ENCODE peak calls at places on chromosome 9, in seven cellular contexts. One of them, this sample, is unnamed.

GRCh38 chr9:137972355-137972987 is 94.9 kb downstream of the CACNA1B start:
- DNase-seq in ovary: no peak
- DNase-seq in SK-N-SH: peak; percentile 8
- DNase-seq in transverse colon: no peak
- DNase-seq in sigmoid colon: peak; percentile 47
- DNase-seq in A549: no peak
- DNase-seq in stomach: no peak
- DNase-seq in this sample: no peak

GRCh38 chr9:87850405-87850804 is 32.3 kb upstream of the SPATA31E1 start:
- DNase-seq in ovary: no peak
- DNase-seq in SK-N-SH: no peak
- DNase-seq in transverse colon: no peak
- DNase-seq in sigmoid colon: no peak
- DNase-seq in A549: no peak
- DNase-seq in stomach: no peak
- DNase-seq in this sample: no peak

GRCh38 chr9:76987594-76988200 is 31.8 kb upstream of the FOXB2 start:
- DNase-seq in ovary: no peak
- DNase-seq in SK-N-SH: no peak
- DNase-seq in transverse colon: peak; percentile 51
- DNase-seq in sigmoid colon: no peak
- DNase-seq in A549: peak; percentile 38
- DNase-seq in stomach: no peak
- DNase-seq in this sample: no peak

GRCh38 chr9:26331223-26331622 is 561.4 kb downstream of the CAAP1 start:
- DNase-seq in ovary: no peak
- DNase-seq in SK-N-SH: no peak
- DNase-seq in transverse colon: no peak
- DNase-seq in sigmoid colon: no peak
- DNase-seq in A549: no peak
- DNase-seq in stomach: no peak
- DNase-seq in this sample: no peak

GRCh38 chr9:93009337-93010015 is 49.0 kb upstream of the SUSD3 start:
- DNase-seq in ovary: no peak
- DNase-seq in SK-N-SH: peak; percentile 7
- DNase-seq in transverse colon: no peak
- DNase-seq in sigmoid colon: no peak
- DNase-seq in A549: no peak
- DNase-seq in stomach: no peak
- DNase-seq in this sample: no peak

GRCh38 chr9:88378317-88378716 is 9.9 kb upstream of the SPIN1 start:
- DNase-seq in ovary: no peak
- DNase-seq in SK-N-SH: peak; percentile 20
- DNase-seq in transverse colon: no peak
- DNase-seq in sigmoid colon: no peak
- DNase-seq in A549: no peak
- DNase-seq in stomach: no peak
- DNase-seq in this sample: no peak

GRCh38 chr9:129342591-129342990 is 164.5 kb upstream of the IER5L start:
- DNase-seq in ovary: no peak
- DNase-seq in SK-N-SH: no peak
- DNase-seq in transverse colon: no peak
- DNase-seq in sigmoid colon: no peak
- DNase-seq in A549: no peak
- DNase-seq in stomach: no peak
- DNase-seq in this sample: no peak

GRCh38 chr9:94904806-94905205 is 178.3 kb downstream of the AOPEP start:
- DNase-seq in ovary: no peak
- DNase-seq in SK-N-SH: no peak
- DNase-seq in transverse colon: no peak
- DNase-seq in sigmoid colon: no peak
- DNase-seq in A549: no peak
- DNase-seq in stomach: no peak
- DNase-seq in this sample: no peak

GRCh38 chr9:101738566-101739183 is at the start of gene GRIN3A:
- DNase-seq in ovary: peak; percentile 18
- DNase-seq in SK-N-SH: peak; percentile 39
- DNase-seq in transverse colon: peak; percentile 26
- DNase-seq in sigmoid colon: no peak
- DNase-seq in A549: peak; percentile 6
- DNase-seq in stomach: no peak
- DNase-seq in this sample: no peak

GRCh38 chr9:16986441-16987387 is 116.2 kb upstream of the BNC2 start:
- DNase-seq in ovary: no peak
- DNase-seq in SK-N-SH: no peak
- DNase-seq in transverse colon: no peak
- DNase-seq in sigmoid colon: no peak
- DNase-seq in A549: no peak
- DNase-seq in stomach: no peak
- DNase-seq in this sample: no peak

GRCh38 chr9:116383956-116384355 is 230.4 kb downstream of the PAPPA start:
- DNase-seq in ovary: no peak
- DNase-seq in SK-N-SH: no peak
- DNase-seq in transverse colon: no peak
- DNase-seq in sigmoid colon: no peak
- DNase-seq in A549: no peak
- DNase-seq in stomach: no peak
- DNase-seq in this sample: no peak

GRCh38 chr9:38690574-38690973 is 29.4 kb downstream of the FAM240B start:
- DNase-seq in ovary: no peak
- DNase-seq in SK-N-SH: no peak
- DNase-seq in transverse colon: no peak
- DNase-seq in sigmoid colon: no peak
- DNase-seq in A549: no peak
- DNase-seq in stomach: no peak
- DNase-seq in this sample: no peak

GRCh38 chr9:69857131-69857530 is 36.5 kb downstream of the CFAP95 start:
- DNase-seq in ovary: no peak
- DNase-seq in SK-N-SH: no peak
- DNase-seq in transverse colon: no peak
- DNase-seq in sigmoid colon: no peak
- DNase-seq in A549: no peak
- DNase-seq in stomach: no peak
- DNase-seq in this sample: no peak

GRCh38 chr9:125989090-125989501 is 241.9 kb downstream of the PBX3 start:
- DNase-seq in ovary: no peak
- DNase-seq in SK-N-SH: no peak
- DNase-seq in transverse colon: no peak
- DNase-seq in sigmoid colon: peak; percentile 37
- DNase-seq in A549: no peak
- DNase-seq in stomach: no peak
- DNase-seq in this sample: no peak

GRCh38 chr9:36924071-36924470 is 110.0 kb downstream of the PAX5 start:
- DNase-seq in ovary: no peak
- DNase-seq in SK-N-SH: no peak
- DNase-seq in transverse colon: no peak
- DNase-seq in sigmoid colon: peak; percentile 3
- DNase-seq in A549: peak; percentile 98
- DNase-seq in stomach: no peak
- DNase-seq in this sample: no peak

GRCh38 chr9:36903541-36904435 is 130.3 kb downstream of the PAX5 start:
- DNase-seq in ovary: no peak
- DNase-seq in SK-N-SH: peak; percentile 51
- DNase-seq in transverse colon: no peak
- DNase-seq in sigmoid colon: no peak
- DNase-seq in A549: no peak
- DNase-seq in stomach: peak; percentile 40
- DNase-seq in this sample: no peak

GRCh38 chr9:123482295-123482970 is 126.4 kb downstream of the CRB2 start:
- DNase-seq in ovary: no peak
- DNase-seq in SK-N-SH: no peak
- DNase-seq in transverse colon: no peak
- DNase-seq in sigmoid colon: peak; percentile 34
- DNase-seq in A549: no peak
- DNase-seq in stomach: no peak
- DNase-seq in this sample: no peak

GRCh38 chr9:109245300-109245897 is 75.5 kb downstream of the EPB41L4B start:
- DNase-seq in ovary: no peak
- DNase-seq in SK-N-SH: no peak
- DNase-seq in transverse colon: no peak
- DNase-seq in sigmoid colon: no peak
- DNase-seq in A549: no peak
- DNase-seq in stomach: no peak
- DNase-seq in this sample: no peak

GRCh38 chr9:131270171-131271015 is 5.9 kb downstream of the FAM78A start:
- DNase-seq in ovary: no peak
- DNase-seq in SK-N-SH: no peak
- DNase-seq in transverse colon: peak; percentile 67
- DNase-seq in sigmoid colon: peak; percentile 86
- DNase-seq in A549: no peak
- DNase-seq in stomach: peak; percentile 46
- DNase-seq in this sample: no peak

GRCh38 chr9:81829201-81829882 is 98.9 kb upstream of the SPATA31D4 start:
- DNase-seq in ovary: no peak
- DNase-seq in SK-N-SH: no peak
- DNase-seq in transverse colon: peak; percentile 32
- DNase-seq in sigmoid colon: no peak
- DNase-seq in A549: no peak
- DNase-seq in stomach: no peak
- DNase-seq in this sample: no peak

GRCh38 chr9:2800385-2801179 is 43.3 kb downstream of the PUM3 start:
- DNase-seq in ovary: no peak
- DNase-seq in SK-N-SH: peak; percentile 15
- DNase-seq in transverse colon: no peak
- DNase-seq in sigmoid colon: no peak
- DNase-seq in A549: no peak
- DNase-seq in stomach: no peak
- DNase-seq in this sample: no peak

GRCh38 chr9:109192732-109193361 is 25.8 kb upstream of the FRRS1L start:
- DNase-seq in ovary: peak; percentile 71
- DNase-seq in SK-N-SH: peak; percentile 37
- DNase-seq in transverse colon: peak; percentile 48
- DNase-seq in sigmoid colon: no peak
- DNase-seq in A549: peak; percentile 22
- DNase-seq in stomach: peak; percentile 68
- DNase-seq in this sample: no peak

DNA sequence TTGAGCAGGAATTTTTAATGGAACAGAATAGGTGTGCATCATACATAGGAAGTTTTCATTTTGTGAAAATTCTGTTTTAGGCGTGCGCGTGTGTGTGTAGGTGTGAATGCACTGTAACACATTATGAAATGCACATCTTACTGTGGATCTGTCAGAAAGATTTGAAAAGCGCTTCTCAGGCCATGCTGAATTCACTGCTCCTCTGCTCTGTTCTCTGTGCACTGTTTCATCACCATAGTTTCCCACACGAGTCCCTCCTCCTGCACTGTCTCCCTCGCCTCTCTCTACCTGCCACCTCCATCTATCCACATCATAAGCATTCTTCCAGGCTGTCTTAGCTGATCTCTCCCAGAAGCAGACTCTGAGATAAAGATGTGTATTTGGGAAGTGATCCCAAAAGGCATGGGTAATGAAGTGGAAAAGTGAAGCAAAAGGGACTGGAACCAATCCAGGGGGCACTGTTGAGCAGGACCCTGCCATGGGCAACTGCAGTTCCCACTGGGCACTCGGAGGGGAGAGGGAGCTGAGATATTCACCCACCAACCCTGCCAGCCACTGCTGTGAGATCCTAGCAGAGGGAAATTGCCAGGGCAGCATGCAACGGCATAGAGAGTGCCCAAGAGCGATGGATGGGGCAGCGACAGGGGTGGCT is 65.9 kb downstream of the GABBR2 start:
- DNase-seq in ovary: no peak
- DNase-seq in SK-N-SH: peak; percentile 16
- DNase-seq in transverse colon: no peak
- DNase-seq in sigmoid colon: no peak
- DNase-seq in A549: no peak
- DNase-seq in stomach: no peak
- DNase-seq in this sample: no peak
- TF ChIP-seq CTCF in ovary: no peak
- TF ChIP-seq CTCF in SK-N-SH: peak; percentile 11
- TF ChIP-seq CTCF in transverse colon: no peak
- TF ChIP-seq CTCF in sigmoid colon: no peak
- TF ChIP-seq CTCF in A549: no peak
- TF ChIP-seq CTCF in stomach: no peak
- TF ChIP-seq CTCF in this sample: no peak

DNA sequence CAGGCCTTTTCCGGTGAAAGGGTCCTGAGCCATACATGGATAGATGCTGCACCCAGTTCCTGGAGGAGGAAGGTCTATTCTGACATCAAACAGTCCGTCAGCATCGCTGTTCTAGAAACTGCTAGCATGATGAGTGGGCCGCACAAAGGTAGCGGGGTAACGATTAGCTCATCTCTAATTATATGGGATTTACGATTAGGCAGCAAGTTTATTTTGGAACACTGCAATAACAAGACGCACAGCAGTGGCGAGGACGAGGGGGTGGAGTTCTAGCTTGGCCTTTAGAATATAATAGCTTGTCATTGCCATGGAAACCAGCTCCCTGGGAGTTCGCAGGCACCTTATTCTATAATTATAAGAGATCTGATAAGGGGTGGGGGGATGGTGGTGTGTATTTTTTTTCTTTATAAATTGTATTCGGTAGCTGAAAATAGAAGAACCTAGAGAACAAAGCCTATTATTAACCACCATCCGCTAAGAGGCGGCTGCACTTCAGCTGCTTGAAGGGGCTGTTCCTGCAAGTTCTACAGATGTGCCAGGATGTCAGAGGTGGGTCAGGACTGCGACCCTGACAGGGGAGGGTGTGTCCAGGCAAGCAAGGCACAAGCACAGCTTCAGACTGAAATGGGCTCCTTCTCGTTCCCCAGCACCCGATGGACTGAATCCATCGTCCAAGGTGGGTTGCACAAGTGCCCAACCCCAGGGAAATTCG is 310.9 kb downstream of the AGTPBP1 start:
- DNase-seq in ovary: no peak
- DNase-seq in SK-N-SH: no peak
- DNase-seq in transverse colon: no peak
- DNase-seq in sigmoid colon: no peak
- DNase-seq in A549: no peak
- DNase-seq in stomach: no peak
- DNase-seq in this sample: peak; percentile 90
- TF ChIP-seq EP300 in ovary: no peak
- TF ChIP-seq EP300 in SK-N-SH: no peak
- TF ChIP-seq EP300 in transverse colon: no peak
- TF ChIP-seq EP300 in sigmoid colon: no peak
- TF ChIP-seq EP300 in A549: no peak
- TF ChIP-seq EP300 in stomach: no peak
- TF ChIP-seq EP300 in this sample: no peak

GRCh38 chr9:33025572-33026347 is 687 bp downstream of the DNAJA1 start:
- DNase-seq in ovary: peak; percentile 58
- DNase-seq in SK-N-SH: peak; percentile 91
- DNase-seq in transverse colon: peak; percentile 73
- DNase-seq in sigmoid colon: peak; percentile 78
- DNase-seq in A549: no peak
- DNase-seq in stomach: peak; percentile 65
- DNase-seq in this sample: no peak
- H3K27ac ChIP-seq in ovary: peak overlapping the region; percentile 99
- H3K27ac ChIP-seq in SK-N-SH: peak overlapping the region; percentile 94
- H3K27ac ChIP-seq in transverse colon: peak overlapping the region; percentile 98
- H3K27ac ChIP-seq in sigmoid colon: peak overlapping the region; percentile 99
- H3K27ac ChIP-seq in A549: peak overlapping the region; percentile 99
- H3K27ac ChIP-seq in stomach: peak overlapping the region; percentile 99
- H3K27ac ChIP-seq in this sample: peak overlapping the region; percentile 100

DNA sequence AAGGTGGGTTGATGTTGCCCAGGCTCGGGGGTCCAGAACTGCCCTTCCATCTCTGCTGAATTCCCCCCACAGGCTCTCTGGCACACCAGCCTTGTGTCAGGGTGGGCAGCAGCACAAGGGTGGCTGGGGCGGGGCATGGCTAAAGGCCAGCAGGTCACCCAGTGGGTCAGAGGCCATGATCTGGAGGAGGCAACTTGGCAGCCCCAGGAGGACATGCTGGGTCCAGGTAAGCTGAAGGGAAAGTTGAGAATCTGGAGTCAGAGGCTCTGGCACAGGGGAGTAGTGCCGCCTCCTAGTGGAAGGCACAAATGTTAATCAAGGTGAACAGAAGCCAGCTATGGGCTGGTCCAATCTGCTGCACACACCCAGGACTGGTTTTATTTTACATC is 6.2 kb downstream of the TMEM8B start:
- DNase-seq in ovary: no peak
- DNase-seq in SK-N-SH: no peak
- DNase-seq in transverse colon: peak; percentile 60
- DNase-seq in sigmoid colon: peak; percentile 64
- DNase-seq in A549: no peak
- DNase-seq in stomach: peak; percentile 36
- DNase-seq in this sample: no peak
- TF ChIP-seq CTCF in ovary: no peak
- TF ChIP-seq CTCF in SK-N-SH: peak; percentile 25
- TF ChIP-seq CTCF in transverse colon: peak; percentile 22
- TF ChIP-seq CTCF in sigmoid colon: no peak
- TF ChIP-seq CTCF in A549: no peak
- TF ChIP-seq CTCF in stomach: no peak
- TF ChIP-seq CTCF in this sample: no peak

This sample was measured in esophagus muscularis mucosa.